ENCODE peak calls at places on chromosomes 13 and 19, in five cellular contexts. V is H54; G is PC-9; X is stimulated activated CD8-positive, alpha-beta memory T cell treated with anti-CD3 and anti-CD28 coated beads, Interleukin-7, amount 100 ng/mL, for 1 hour; J is left colon. M is an unnamed sample.

GRCh38 chr19:23779645-23780044 is 21.0 kb upstream of the ZNF681 start:
- DNase-seq in V (no peak), G (no peak), X (no peak), J (no peak), M (no peak)

GRCh38 chr19:11041966-11042627 is 47.2 kb upstream of the LDLR start:
- DNase-seq in V (no peak), G (peak; percentile 90), X (no peak), J (no peak), M (no peak)

GRCh38 chr13:45436953-45437352 is 18.8 kb upstream of the SLC25A30 start:
- DNase-seq in V (no peak), G (no peak), X (no peak), J (no peak), M (no peak)

GRCh38 chr19:12628040-12629022 is 17.6 kb downstream of the ZNF791 start:
- DNase-seq in V (no peak), G (no peak), X (no peak), J (no peak), M (no peak)

GRCh38 chr19:48746738-48747575 is at the start of gene IZUMO1:
- DNase-seq in V (peak; percentile 87), G (peak; percentile 70), X (no peak), J (peak; percentile 65), M (no peak)

GRCh38 chr13:23701191-23701590 is 131.0 kb downstream of the TNFRSF19 start:
- DNase-seq in V (no peak), G (no peak), X (no peak), J (no peak), M (no peak)

GRCh38 chr19:17758528-17758927 is 7.3 kb downstream of the FCHO1 start:
- DNase-seq in V (no peak), G (no peak), X (no peak), J (no peak), M (no peak)

GRCh38 chr19:47765522-47766358 is 12.8 kb upstream of the SELENOW start:
- DNase-seq in V (no peak), G (peak; percentile 51), X (no peak), J (peak; percentile 83), M (no peak)

GRCh38 chr13:108070491-108070890 is 144.8 kb downstream of the LIG4 start:
- DNase-seq in V (no peak), G (no peak), X (no peak), J (no peak), M (no peak)

GRCh38 chr19:41851456-41851855 is 6.6 kb downstream of the DMRTC2 start:
- DNase-seq in V (no peak), G (no peak), X (no peak), J (no peak), M (no peak)

GRCh38 chr19:37056776-37057175 is 21.5 kb upstream of the ZNF420 start:
- DNase-seq in V (no peak), G (no peak), X (no peak), J (no peak), M (no peak)

GRCh38 chr19:11420894-11421606 is 1.9 kb upstream of the RGL3 start:
- DNase-seq in V (no peak), G (no peak), X (no peak), J (peak; percentile 31), M (no peak)

GRCh38 chr13:48448963-48449614 is 36.2 kb upstream of the LPAR6 start:
- DNase-seq in V (no peak), G (no peak), X (no peak), J (no peak), M (no peak)

GRCh38 chr19:35266149-35266903 is 2.4 kb upstream of the USF2 start:
- DNase-seq in V (no peak), G (no peak), X (no peak), J (no peak), M (no peak)

GRCh38 chr13:76825415-76825814 is 60.8 kb downstream of the KCTD12 start:
- DNase-seq in V (no peak), G (no peak), X (no peak), J (no peak), M (no peak)

GRCh38 chr13:103188688-103189326 is 122.6 kb upstream of the SLC10A2 start:
- DNase-seq in V (peak; percentile 11), G (no peak), X (no peak), J (no peak), M (no peak)

GRCh38 chr19:49430678-49431329 is 5.6 kb downstream of the GFY start:
- DNase-seq in V (no peak), G (no peak), X (no peak), J (no peak), M (no peak)

GRCh38 chr19:17289489-17289888 is 7.8 kb downstream of the ANKLE1 start:
- DNase-seq in V (peak; percentile 63), G (no peak), X (no peak), J (peak; percentile 81), M (no peak)

GRCh38 chr19:917323-918151 is at the start of gene KISS1R:
- DNase-seq in V (no peak), G (peak; percentile 38), X (no peak), J (peak; percentile 53), M (no peak)

GRCh38 chr19:460877-461609 is at the start of gene SHC2:
- DNase-seq in V (no peak), G (no peak), X (no peak), J (no peak), M (no peak)

GRCh38 chr13:40376296-40376849 is 290.1 kb downstream of the FOXO1 start:
- DNase-seq in V (no peak), G (no peak), X (no peak), J (no peak), M (no peak)

GRCh38 chr13:105428816-105429215 is 1106.6 kb downstream of the EFNB2 start:
- DNase-seq in V (no peak), G (no peak), X (no peak), J (no peak), M (no peak)

GRCh38 chr13:75452564-75452963 is 29.4 kb downstream of the TBC1D4 start:
- DNase-seq in V (no peak), G (no peak), X (no peak), J (no peak), M (peak; percentile 26)

M was measured in keratinocyte.